ENCODE peak calls at places on chromosomes 7 and 10, in nine cellular contexts. One of them, this sample, is unnamed.

GRCh38 chr10:133174689-133175263 is 14.8 kb downstream of the KNDC1 start:
- DNase-seq in heart right ventricle: no peak
- DNase-seq in GM13977: no peak
- DNase-seq in RPMI7951: no peak
- DNase-seq in NB4: no peak
- DNase-seq in KG1: no peak
- DNase-seq in cardiac fibroblast: no peak
- DNase-seq in fibroblast of lung: no peak
- DNase-seq in Kasumi-1: no peak
- DNase-seq in this sample: no peak

GRCh38 chr7:2029936-2030335 is 202.8 kb downstream of the MAD1L1 start:
- DNase-seq in KG1: no peak
- DNase-seq in heart right ventricle: peak; percentile 3
- DNase-seq in GM13977: no peak
- DNase-seq in RPMI7951: no peak
- DNase-seq in fibroblast of lung: no peak
- DNase-seq in Kasumi-1: no peak
- DNase-seq in NB4: no peak
- DNase-seq in cardiac fibroblast: no peak
- DNase-seq in this sample: no peak

GRCh38 chr10:7475046-7475860 is 64.4 kb upstream of the SFMBT2 start:
- DNase-seq in RPMI7951: no peak
- DNase-seq in Kasumi-1: peak; percentile 61
- DNase-seq in cardiac fibroblast: no peak
- DNase-seq in heart right ventricle: peak; percentile 33
- DNase-seq in GM13977: no peak
- DNase-seq in fibroblast of lung: peak; percentile 6
- DNase-seq in NB4: no peak
- DNase-seq in KG1: no peak
- DNase-seq in this sample: no peak

GRCh38 chr10:35640951-35641429 is 1.1 kb downstream of the FZD8 start:
- DNase-seq in cardiac fibroblast: peak; percentile 86
- DNase-seq in heart right ventricle: peak; percentile 67
- DNase-seq in GM13977: peak; percentile 57
- DNase-seq in NB4: no peak
- DNase-seq in fibroblast of lung: peak; percentile 82
- DNase-seq in KG1: no peak
- DNase-seq in Kasumi-1: peak; percentile 77
- DNase-seq in RPMI7951: peak; percentile 88
- DNase-seq in this sample: peak; percentile 81

GRCh38 chr10:74213571-74214162 is 62.6 kb downstream of the ADK start:
- DNase-seq in heart right ventricle: no peak
- DNase-seq in GM13977: peak; percentile 45
- DNase-seq in cardiac fibroblast: peak; percentile 72
- DNase-seq in KG1: no peak
- DNase-seq in Kasumi-1: peak; percentile 70
- DNase-seq in RPMI7951: peak; percentile 31
- DNase-seq in fibroblast of lung: peak; percentile 74
- DNase-seq in NB4: peak; percentile 65
- DNase-seq in this sample: peak; percentile 63

GRCh38 chr10:117174439-117175214 is 22.7 kb upstream of the KCNK18 start:
- DNase-seq in GM13977: peak; percentile 83
- DNase-seq in NB4: peak; percentile 80
- DNase-seq in cardiac fibroblast: peak; percentile 77
- DNase-seq in fibroblast of lung: peak; percentile 63
- DNase-seq in heart right ventricle: peak; percentile 50
- DNase-seq in Kasumi-1: peak; percentile 89
- DNase-seq in KG1: peak; percentile 21
- DNase-seq in RPMI7951: peak; percentile 63
- DNase-seq in this sample: peak; percentile 83

GRCh38 chr10:103679096-103679790 is 176.1 kb downstream of the SH3PXD2A start:
- DNase-seq in heart right ventricle: no peak
- DNase-seq in Kasumi-1: no peak
- DNase-seq in fibroblast of lung: no peak
- DNase-seq in KG1: no peak
- DNase-seq in NB4: no peak
- DNase-seq in cardiac fibroblast: peak; percentile 64
- DNase-seq in RPMI7951: peak; percentile 42
- DNase-seq in GM13977: peak; percentile 82
- DNase-seq in this sample: no peak

GRCh38 chr7:102050864-102051460 is 233.5 kb downstream of the CUX1 start:
- DNase-seq in cardiac fibroblast: no peak
- DNase-seq in NB4: no peak
- DNase-seq in Kasumi-1: no peak
- DNase-seq in fibroblast of lung: no peak
- DNase-seq in GM13977: no peak
- DNase-seq in KG1: no peak
- DNase-seq in RPMI7951: peak; percentile 6
- DNase-seq in heart right ventricle: no peak
- DNase-seq in this sample: no peak

GRCh38 chr7:150992833-150993302 is 2.1 kb downstream of the NOS3 start:
- DNase-seq in GM13977: peak; percentile 65
- DNase-seq in cardiac fibroblast: peak; percentile 22
- DNase-seq in fibroblast of lung: no peak
- DNase-seq in NB4: peak; percentile 69
- DNase-seq in KG1: no peak
- DNase-seq in RPMI7951: peak; percentile 25
- DNase-seq in heart right ventricle: no peak
- DNase-seq in Kasumi-1: peak; percentile 60
- DNase-seq in this sample: peak; percentile 51

GRCh38 chr10:613217-613616 is 76.3 kb downstream of the DIP2C start:
- DNase-seq in NB4: no peak
- DNase-seq in Kasumi-1: no peak
- DNase-seq in cardiac fibroblast: no peak
- DNase-seq in RPMI7951: no peak
- DNase-seq in KG1: no peak
- DNase-seq in fibroblast of lung: no peak
- DNase-seq in GM13977: no peak
- DNase-seq in heart right ventricle: no peak
- DNase-seq in this sample: no peak